ENCODE peak calls at places on chromosomes 7 and 10, in ten cellular contexts. V is CD4-positive, alpha-beta memory T cell; T is RWPE1; Y is A172; C is mucosa of gallbladder; S is endothelial cell; D is HT1080; O is activated CD4-positive, alpha-beta T cell treated with anti-CD3 and anti-CD28 coated beads for 24 hours; M is stimulated activated CD4-positive, alpha-beta T cell treated with anti-CD3 and anti-CD28 coated beads, Interleukin-12 subunit alpha, Interleukin-12 subunit beta, amount 100 ng/mL, for 48 hours; U is dorsolateral prefrontal cortex. I is an unnamed sample.

GRCh38 chr10:97916586-97916985 is 66.9 kb downstream of the GOLGA7B start:
- DNase-seq in S (no peak), O (no peak), D (no peak), V (no peak), Y (no peak), M (no peak), U (peak; percentile 39), C (peak; percentile 19), T (no peak), I (no peak)

GRCh38 chr7:151725844-151726770 is 150.8 kb downstream of the PRKAG2 start:
- DNase-seq in U (peak; percentile 67), D (peak; percentile 70), T (no peak), M (no peak), S (no peak), C (no peak), O (no peak), V (no peak), Y (peak; percentile 56), I (no peak)

GRCh38 chr7:18829518-18830252 is 287.8 kb downstream of the TWIST1 start:
- DNase-seq in Y (peak; percentile 36), O (no peak), D (peak; percentile 17), T (no peak), M (no peak), C (no peak), U (no peak), V (no peak), S (no peak), I (no peak)

GRCh38 chr10:50972591-50972990 is 87.2 kb upstream of the A1CF start:
- DNase-seq in Y (peak; percentile 4), S (no peak), D (no peak), C (peak; percentile 70), M (no peak), O (no peak), V (no peak), T (no peak), U (no peak), I (no peak)

GRCh38 chr7:20438665-20439376 is 108.1 kb downstream of the ITGB8 start:
- DNase-seq in Y (no peak), M (no peak), O (no peak), C (no peak), U (no peak), S (no peak), D (no peak), V (no peak), T (no peak), I (no peak)

GRCh38 chr10:15027741-15028140 is 16.0 kb upstream of the OLAH start:
- DNase-seq in V (no peak), C (no peak), M (no peak), D (no peak), U (no peak), Y (no peak), S (no peak), O (no peak), T (no peak), I (no peak)

GRCh38 chr7:137001041-137001440 is 132.6 kb downstream of the CHRM2 start:
- DNase-seq in Y (no peak), V (no peak), U (no peak), C (no peak), O (no peak), T (no peak), M (no peak), D (no peak), S (no peak), I (no peak)

GRCh38 chr7:127158659-127159058 is 94.1 kb downstream of the GRM8 start:
- DNase-seq in V (no peak), T (no peak), Y (no peak), M (no peak), C (no peak), U (no peak), S (no peak), D (peak; percentile 30), O (no peak), I (peak; percentile 1)

GRCh38 chr10:11387044-11387443 is 224.4 kb downstream of the USP6NL start:
- DNase-seq in T (no peak), C (no peak), O (no peak), D (no peak), Y (no peak), V (no peak), S (no peak), U (no peak), M (no peak), I (no peak)

GRCh38 chr7:106139253-106140251 is 27.4 kb upstream of the SYPL1 start:
- DNase-seq in M (no peak), V (no peak), O (no peak), Y (no peak), U (no peak), S (no peak), D (no peak), C (peak; percentile 46), T (no peak), I (no peak)

GRCh38 chr10:62459500-62459899 is 85.3 kb downstream of the ZNF365 start:
- DNase-seq in Y (no peak), S (no peak), V (no peak), O (no peak), U (no peak), D (no peak), C (no peak), M (no peak), T (no peak), I (no peak)

GRCh38 chr7:17009007-17009719 is 127.4 kb upstream of the AGR3 start:
- DNase-seq in S (no peak), C (no peak), V (peak; percentile 28), T (no peak), Y (peak; percentile 33), U (no peak), D (no peak), O (no peak), M (no peak), I (peak; percentile 31)

GRCh38 chr10:11012476-11012875 is 5.2 kb upstream of the CELF2 start:
- DNase-seq in S (no peak), U (no peak), O (no peak), C (no peak), T (no peak), M (no peak), Y (no peak), V (no peak), D (no peak), I (no peak)

GRCh38 chr7:1193593-1194424 is 33.8 kb upstream of the ZFAND2A start:
- DNase-seq in M (no peak), C (peak; percentile 50), U (peak; percentile 92), Y (no peak), V (no peak), S (peak; percentile 43), D (peak; percentile 23), T (peak; percentile 72), O (no peak), I (peak; percentile 72)

GRCh38 chr7:16753102-16753931 is at the start of gene TSPAN13:
- DNase-seq in C (peak; percentile 90), U (peak; percentile 91), O (peak; percentile 59), T (peak; percentile 95), V (peak; percentile 32), M (peak; percentile 50), D (peak; percentile 56), S (peak; percentile 89), Y (peak; percentile 61), I (peak; percentile 12)

GRCh38 chr7:106064836-106065559 is 47.1 kb downstream of the SYPL1 start:
- DNase-seq in S (no peak), U (peak; percentile 80), M (no peak), O (no peak), C (peak; percentile 90), D (peak; percentile 97), V (no peak), Y (peak; percentile 99), T (peak; percentile 97), I (no peak)

GRCh38 chr10:121070257-121070656 is 219.1 kb downstream of the WDR11 start:
- DNase-seq in M (no peak), D (no peak), T (no peak), U (no peak), C (no peak), O (no peak), V (no peak), Y (no peak), S (peak; percentile 28), I (no peak)

GRCh38 chr10:120436431-120437142 is 20.4 kb upstream of the PLPP4 start:
- DNase-seq in V (no peak), C (no peak), M (no peak), U (no peak), S (no peak), D (peak; percentile 89), O (no peak), T (no peak), Y (peak; percentile 23), I (no peak)

GRCh38 chr7:150382123-150382843 is 3.2 kb downstream of the ZNF775 start:
- DNase-seq in C (no peak), S (no peak), O (no peak), M (no peak), T (no peak), U (no peak), D (no peak), Y (no peak), V (no peak), I (no peak)

GRCh38 chr7:14432936-14433335 is 443.5 kb upstream of the ETV1 start:
- DNase-seq in C (no peak), T (no peak), S (no peak), O (no peak), Y (no peak), U (no peak), M (no peak), V (no peak), D (no peak), I (no peak)

GRCh38 chr10:12606461-12606860 is 257.1 kb downstream of the CAMK1D start:
- DNase-seq in C (peak; percentile 39), T (no peak), Y (no peak), D (no peak), O (no peak), V (no peak), M (no peak), S (no peak), U (no peak), I (no peak)

GRCh38 chr7:121329460-121330052 is 756 bp downstream of the WNT16 start:
- DNase-seq in Y (no peak), T (no peak), V (no peak), M (no peak), O (no peak), U (no peak), C (no peak), S (peak; percentile 40), D (no peak), I (no peak)

GRCh38 chr7:140312141-140312846 is 86.0 kb downstream of the SLC37A3 start:
- DNase-seq in M (no peak), S (no peak), D (no peak), U (no peak), C (no peak), Y (no peak), O (no peak), T (no peak), V (no peak), I (no peak)

GRCh38 chr10:82256275-82256674 is 381.3 kb downstream of the NRG3 start:
- DNase-seq in D (no peak), V (no peak), M (no peak), T (no peak), O (no peak), Y (no peak), U (no peak), C (no peak), S (no peak), I (no peak)